ENCODE peak calls at places on chromosomes 5 and 9, in four cellular contexts. J, P, E and H are unnamed samples. For H3K27me3 and H3K4me1, the result is how much of the 10 kb centered on the place peaks cover.

GRCh38 chr5:134082264-134082992 is 32.1 kb upstream of the TCF7 start:
- DNase-seq in J (no peak), P (no peak), E (peak), H (no peak)

GRCh38 chr5:121757753-121758152 is 93.9 kb upstream of the FTMT start:
- DNase-seq in J (no peak), P (no peak), E (no peak), H (no peak)

GRCh38 chr9:87909310-87910041 is 8.3 kb upstream of the SPATA31C1 start:
- DNase-seq in J (no peak), P (no peak), E (no peak), H (no peak)

GRCh38 chr9:82989949-82990348 is 73.0 kb downstream of the RASEF start:
- DNase-seq in J (no peak), P (no peak), E (no peak), H (no peak)

GRCh38 chr9:77422969-77423368 is 225.2 kb downstream of the GNA14 start:
- DNase-seq in J (no peak), P (no peak), E (no peak), H (no peak)

GRCh38 chr9:16318516-16319060 is 551.9 kb downstream of the BNC2 start:
- DNase-seq in J (no peak), P (peak), E (no peak), H (no peak)

GRCh38 chr5:177453852-177454396 is 7.3 kb downstream of the PRR7 start:
- DNase-seq in J (no peak), P (peak), E (no peak), H (no peak)

GRCh38 chr9:3299872-3300271 is 225.9 kb downstream of the RFX3 start:
- DNase-seq in J (no peak), P (no peak), E (no peak), H (no peak)

GRCh38 chr5:159764283-159764927 is 151.9 kb upstream of the ADRA1B start:
- DNase-seq in J (peak), P (no peak), E (peak), H (no peak)

GRCh38 chr9:36728651-36729520 is 156.2 kb downstream of the MELK start:
- DNase-seq in J (no peak), P (no peak), E (peak), H (peak)

GRCh38 chr5:14457475-14457874 is 124.1 kb upstream of the OTULINL start:
- DNase-seq in J (no peak), P (no peak), E (peak), H (no peak)

GRCh38 chr9:3954228-3954949 is 345.5 kb downstream of the GLIS3 start:
- DNase-seq in J (no peak), P (no peak), E (no peak), H (no peak)

GRCh38 chr5:124263172-124263571 is 483.3 kb downstream of the ZNF608 start:
- DNase-seq in J (no peak), P (no peak), E (no peak), H (no peak)

GRCh38 chr9:33139421-33140228 is 27.5 kb downstream of the B4GALT1 start:
- DNase-seq in J (peak), P (peak), E (peak), H (no peak)

GRCh38 chr9:26687421-26687820 is 205.2 kb downstream of the CAAP1 start:
- DNase-seq in J (no peak), P (no peak), E (no peak), H (no peak)

GRCh38 chr5:82664711-82665110 is 386.6 kb upstream of the RPS23 start:
- DNase-seq in J (no peak), P (no peak), E (no peak), H (no peak)

GRCh38 chr5:134545070-134545868 is 19.8 kb downstream of the JADE2 start:
- DNase-seq in J (peak), P (peak), E (no peak), H (no peak)

GRCh38 chr5:151319334-151319733 is 15.8 kb upstream of the SLC36A3 start:
- DNase-seq in J (peak), P (peak), E (no peak), H (peak)

GRCh38 chr5:73957397-73958001 is 331.5 kb downstream of the ARHGEF28 start:
- DNase-seq in J (no peak), P (no peak), E (peak), H (peak)

GRCh38 chr5:140381972-140382371 is 19.7 kb upstream of the ANKHD1 start:
- DNase-seq in J (no peak), P (no peak), E (no peak), H (no peak)

GRCh38 chr5:151406322-151406947 is 41.0 kb upstream of the SLC36A1 start:
- DNase-seq in J (no peak), P (no peak), E (no peak), H (no peak)

GRCh38 chr9:17627641-17628040 is 48.8 kb downstream of the SH3GL2 start:
- DNase-seq in J (no peak), P (no peak), E (peak), H (no peak)

GRCh38 chr9:132181796-132182521 is 20.1 kb downstream of the NTNG2 start:
- DNase-seq in J (peak), P (no peak), E (no peak), H (no peak)

GRCh38 chr5:1472964-1473628 is 27.9 kb upstream of the SLC6A3 start:
- DNase-seq in J (no peak), P (peak), E (no peak), H (no peak)

GRCh38 chr5:3092664-3093063 is 341.2 kb upstream of the IRX2 start:
- DNase-seq in J (no peak), P (no peak), E (no peak), H (no peak)

GRCh38 chr5:10649518-10650410 is 85.9 kb downstream of the ANKRD33B start:
- DNase-seq in J (no peak), P (peak), E (no peak), H (no peak)

GRCh38 chr9:118693645-118694044 is 675.6 kb downstream of the BRINP1 start:
- DNase-seq in J (no peak), P (no peak), E (no peak), H (peak)

GRCh38 chr9:125409637-125410521 is 148.3 kb downstream of the GAPVD1 start:
- DNase-seq in J (no peak), P (no peak), E (peak), H (peak)

GRCh38 chr5:134435525-134435924 is 23.8 kb upstream of the CDKN2AIPNL start:
- DNase-seq in J (no peak), P (no peak), E (peak), H (peak)

GRCh38 chr9:121454972-121455371 is 44.7 kb downstream of the GGTA1 start:
- DNase-seq in J (no peak), P (no peak), E (no peak), H (no peak)

GRCh38 chr9:12166511-12166910 is 526.7 kb upstream of the TYRP1 start:
- DNase-seq in J (no peak), P (no peak), E (no peak), H (no peak)

GRCh38 chr9:20728493-20729220 is 44.6 kb downstream of the FOCAD start:
- DNase-seq in J (no peak), P (no peak), E (peak), H (no peak)

GRCh38 chr5:121055586-121055985 is 591.5 kb downstream of the PRR16 start:
- DNase-seq in J (no peak), P (no peak), E (no peak), H (no peak)

GRCh38 chr5:171275822-171276544 is 33.1 kb upstream of the TLX3 start:
- DNase-seq in J (no peak), P (no peak), E (no peak), H (no peak)

DNA sequence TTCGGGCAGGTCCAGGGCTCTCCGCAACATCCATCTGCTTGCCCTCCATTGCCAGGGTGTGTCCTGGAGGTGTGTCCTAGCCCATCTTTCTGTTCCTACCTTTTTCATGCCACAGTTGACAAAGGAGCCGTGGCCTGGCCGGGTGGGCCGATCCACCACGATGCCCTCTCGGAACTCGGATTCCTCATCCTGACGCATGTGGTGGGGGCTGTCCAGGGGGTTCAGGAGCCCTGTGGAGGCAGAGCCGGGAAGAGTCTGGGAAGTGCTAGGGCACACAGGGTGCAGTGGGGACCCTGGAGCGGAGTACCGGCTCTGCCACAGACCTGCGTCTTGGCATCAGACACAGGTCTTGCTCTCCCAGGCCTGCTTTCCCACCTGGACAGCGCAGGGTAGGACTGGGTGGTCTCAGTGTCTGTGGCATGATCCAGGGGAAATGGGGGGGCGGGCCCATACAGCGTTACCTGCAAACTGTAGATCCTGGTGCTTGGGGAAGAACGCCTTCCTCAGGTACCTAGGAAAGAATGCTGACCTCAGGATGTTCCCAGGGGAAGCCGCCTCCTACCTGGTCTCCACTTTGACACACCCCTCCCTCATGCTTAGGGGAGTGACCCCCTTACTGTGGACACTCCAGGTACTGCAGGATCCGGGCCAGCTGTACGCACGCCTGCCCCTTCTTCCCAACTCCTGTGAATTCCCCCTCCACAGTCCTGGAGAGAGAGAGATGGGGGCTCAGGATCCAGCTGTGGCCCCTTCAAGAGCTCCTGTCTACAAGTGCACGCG is 3.5 kb downstream of the SPOUT1 start:
- DNase-seq in J (no peak), P (no peak), E (no peak), H (no peak)
- TF ChIP-seq CTCF in J (no peak), P (no peak), E (no peak), H (peak)

DNA sequence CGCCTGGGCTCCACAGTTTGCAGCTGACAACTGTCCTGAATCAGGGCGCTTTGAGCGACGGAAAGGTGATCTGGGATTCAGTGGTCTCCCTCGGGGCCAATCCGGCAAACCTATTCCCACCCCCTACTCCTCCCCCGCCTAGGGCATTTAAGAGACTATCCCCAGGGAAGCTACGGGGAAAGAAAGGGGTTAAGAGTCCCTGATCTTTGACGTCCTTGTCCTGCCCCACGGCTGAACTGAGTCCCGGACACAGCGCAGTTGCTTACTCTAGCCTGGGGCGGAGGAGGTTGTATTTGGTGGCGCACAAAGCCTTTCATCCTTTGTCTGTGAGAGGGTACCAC is 3.4 kb downstream of the RORB start:
- DNase-seq in J (no peak), P (no peak), E (no peak), H (no peak)
- H3K27me3 ChIP-seq in J (half or more), P (under half), E (under half), H (half or more)

GRCh38 chr9:128891354-128892222 is 9.7 kb downstream of the LRRC8A start:
- DNase-seq in J (no peak), P (no peak), E (no peak), H (peak)
- H3K4me1 ChIP-seq in J (half or more), P (half or more), E (under half), H (under half)

GRCh38 chr9:75084081-75084672 is 3.8 kb downstream of the NMRK1 start:
- DNase-seq in J (no peak), P (no peak), E (no peak), H (no peak)

GRCh38 chr9:75085640-75086039 is 2.3 kb downstream of the NMRK1 start:
- DNase-seq in J (no peak), P (no peak), E (no peak), H (peak)

GRCh38 chr9:75086443-75087278 is 1.3 kb downstream of the NMRK1 start:
- DNase-seq in J (no peak), P (no peak), E (no peak), H (no peak)

GRCh38 chr9:75087279-75087823 is 604 bp downstream of the NMRK1 start:
- DNase-seq in J (peak), P (no peak), E (peak), H (no peak)

GRCh38 chr9:75083188-75083976 is 4.6 kb downstream of the NMRK1 start:
- DNase-seq in J (peak), P (no peak), E (no peak), H (peak)
- TF ChIP-seq CTCF in J (no peak), P (no peak), E (no peak), H (peak)

GRCh38 chr9:105359899-105360298 is 87.9 kb upstream of the FSD1L start:
- DNase-seq in J (no peak), P (no peak), E (peak), H (no peak)
- H3K27me3 ChIP-seq in J (under half), P (under half), E (under half), H (under half)